ENCODE peak calls at places on chromosomes 11 and 22, in ten cellular contexts. One of them, this sample, is unnamed.

GRCh38 chr11:16873289-16873688 is 134.8 kb downstream of the C11orf58 start:
- DNase-seq in heart left ventricle: no peak
- DNase-seq in psoas muscle: no peak
- DNase-seq in PC-9: no peak
- DNase-seq in MM.1S: no peak
- DNase-seq in RWPE2: no peak
- DNase-seq in heart right ventricle: no peak
- DNase-seq in neural progenitor cell: no peak
- DNase-seq in left lung: no peak
- DNase-seq in A549: no peak
- DNase-seq in this sample: no peak

GRCh38 chr11:82315093-82315492 is 418.6 kb downstream of the FAM181B start:
- DNase-seq in heart left ventricle: no peak
- DNase-seq in psoas muscle: no peak
- DNase-seq in PC-9: peak
- DNase-seq in MM.1S: no peak
- DNase-seq in RWPE2: no peak
- DNase-seq in heart right ventricle: no peak
- DNase-seq in neural progenitor cell: peak
- DNase-seq in left lung: no peak
- DNase-seq in A549: peak
- DNase-seq in this sample: peak

GRCh38 chr11:16968196-16968595 is 46.0 kb downstream of the PLEKHA7 start:
- DNase-seq in heart left ventricle: no peak
- DNase-seq in psoas muscle: no peak
- DNase-seq in PC-9: no peak
- DNase-seq in MM.1S: no peak
- DNase-seq in RWPE2: no peak
- DNase-seq in heart right ventricle: no peak
- DNase-seq in neural progenitor cell: no peak
- DNase-seq in left lung: no peak
- DNase-seq in A549: no peak
- DNase-seq in this sample: no peak

GRCh38 chr22:50017701-50018224 is 5.2 kb upstream of the IL17REL start:
- DNase-seq in heart left ventricle: no peak
- DNase-seq in psoas muscle: no peak
- DNase-seq in PC-9: no peak
- DNase-seq in MM.1S: no peak
- DNase-seq in RWPE2: no peak
- DNase-seq in heart right ventricle: no peak
- DNase-seq in neural progenitor cell: no peak
- DNase-seq in left lung: no peak
- DNase-seq in A549: no peak
- DNase-seq in this sample: no peak

GRCh38 chr11:62611705-62612365 is 740 bp downstream of the EML3 start:
- DNase-seq in heart left ventricle: peak
- DNase-seq in psoas muscle: peak
- DNase-seq in PC-9: peak
- DNase-seq in MM.1S: no peak
- DNase-seq in RWPE2: no peak
- DNase-seq in heart right ventricle: peak
- DNase-seq in neural progenitor cell: peak
- DNase-seq in left lung: no peak
- DNase-seq in A549: peak
- DNase-seq in this sample: no peak

GRCh38 chr11:128472128-128473110 is 114.9 kb downstream of the ETS1 start:
- DNase-seq in heart left ventricle: no peak
- DNase-seq in psoas muscle: no peak
- DNase-seq in PC-9: no peak
- DNase-seq in MM.1S: peak
- DNase-seq in RWPE2: no peak
- DNase-seq in heart right ventricle: no peak
- DNase-seq in neural progenitor cell: no peak
- DNase-seq in left lung: no peak
- DNase-seq in A549: no peak
- DNase-seq in this sample: no peak

GRCh38 chr11:92880391-92880790 is 89.1 kb upstream of the MTNR1B start:
- DNase-seq in heart left ventricle: no peak
- DNase-seq in psoas muscle: no peak
- DNase-seq in PC-9: no peak
- DNase-seq in MM.1S: no peak
- DNase-seq in RWPE2: no peak
- DNase-seq in heart right ventricle: no peak
- DNase-seq in neural progenitor cell: no peak
- DNase-seq in left lung: no peak
- DNase-seq in A549: no peak
- DNase-seq in this sample: no peak

GRCh38 chr11:2489103-2489502 is 44.3 kb downstream of the KCNQ1 start:
- DNase-seq in heart left ventricle: no peak
- DNase-seq in psoas muscle: no peak
- DNase-seq in PC-9: no peak
- DNase-seq in MM.1S: no peak
- DNase-seq in RWPE2: no peak
- DNase-seq in heart right ventricle: no peak
- DNase-seq in neural progenitor cell: no peak
- DNase-seq in left lung: no peak
- DNase-seq in A549: no peak
- DNase-seq in this sample: no peak

GRCh38 chr11:75236062-75236461 is 4.5 kb upstream of the TPBGL start:
- DNase-seq in heart left ventricle: no peak
- DNase-seq in psoas muscle: no peak
- DNase-seq in PC-9: no peak
- DNase-seq in MM.1S: no peak
- DNase-seq in RWPE2: no peak
- DNase-seq in heart right ventricle: no peak
- DNase-seq in neural progenitor cell: no peak
- DNase-seq in left lung: no peak
- DNase-seq in A549: no peak
- DNase-seq in this sample: no peak

GRCh38 chr11:22666700-22667439 is 459 bp downstream of the GAS2 start:
- DNase-seq in heart left ventricle: peak
- DNase-seq in psoas muscle: peak
- DNase-seq in PC-9: peak
- DNase-seq in MM.1S: peak
- DNase-seq in RWPE2: no peak
- DNase-seq in heart right ventricle: peak
- DNase-seq in neural progenitor cell: peak
- DNase-seq in left lung: peak
- DNase-seq in A549: no peak
- DNase-seq in this sample: no peak

GRCh38 chr11:62217191-62217748 is 8.8 kb downstream of the SCGB2A1 start:
- DNase-seq in heart left ventricle: no peak
- DNase-seq in psoas muscle: no peak
- DNase-seq in PC-9: no peak
- DNase-seq in MM.1S: peak
- DNase-seq in RWPE2: no peak
- DNase-seq in heart right ventricle: no peak
- DNase-seq in neural progenitor cell: peak
- DNase-seq in left lung: no peak
- DNase-seq in A549: peak
- DNase-seq in this sample: peak

GRCh38 chr22:36977947-36978660 is 41.1 kb downstream of the TST start:
- DNase-seq in heart left ventricle: peak
- DNase-seq in psoas muscle: peak
- DNase-seq in PC-9: peak
- DNase-seq in MM.1S: peak
- DNase-seq in RWPE2: no peak
- DNase-seq in heart right ventricle: peak
- DNase-seq in neural progenitor cell: peak
- DNase-seq in left lung: peak
- DNase-seq in A549: peak
- DNase-seq in this sample: peak
- H3K4me3 ChIP-seq in heart left ventricle: peak
- H3K4me3 ChIP-seq in psoas muscle: peak
- H3K4me3 ChIP-seq in PC-9: peak
- H3K4me3 ChIP-seq in MM.1S: peak
- H3K4me3 ChIP-seq in RWPE2: peak
- H3K4me3 ChIP-seq in heart right ventricle: no peak
- H3K4me3 ChIP-seq in neural progenitor cell: peak
- H3K4me3 ChIP-seq in left lung: peak
- H3K4me3 ChIP-seq in A549: peak
- H3K4me3 ChIP-seq in this sample: peak

DNA sequence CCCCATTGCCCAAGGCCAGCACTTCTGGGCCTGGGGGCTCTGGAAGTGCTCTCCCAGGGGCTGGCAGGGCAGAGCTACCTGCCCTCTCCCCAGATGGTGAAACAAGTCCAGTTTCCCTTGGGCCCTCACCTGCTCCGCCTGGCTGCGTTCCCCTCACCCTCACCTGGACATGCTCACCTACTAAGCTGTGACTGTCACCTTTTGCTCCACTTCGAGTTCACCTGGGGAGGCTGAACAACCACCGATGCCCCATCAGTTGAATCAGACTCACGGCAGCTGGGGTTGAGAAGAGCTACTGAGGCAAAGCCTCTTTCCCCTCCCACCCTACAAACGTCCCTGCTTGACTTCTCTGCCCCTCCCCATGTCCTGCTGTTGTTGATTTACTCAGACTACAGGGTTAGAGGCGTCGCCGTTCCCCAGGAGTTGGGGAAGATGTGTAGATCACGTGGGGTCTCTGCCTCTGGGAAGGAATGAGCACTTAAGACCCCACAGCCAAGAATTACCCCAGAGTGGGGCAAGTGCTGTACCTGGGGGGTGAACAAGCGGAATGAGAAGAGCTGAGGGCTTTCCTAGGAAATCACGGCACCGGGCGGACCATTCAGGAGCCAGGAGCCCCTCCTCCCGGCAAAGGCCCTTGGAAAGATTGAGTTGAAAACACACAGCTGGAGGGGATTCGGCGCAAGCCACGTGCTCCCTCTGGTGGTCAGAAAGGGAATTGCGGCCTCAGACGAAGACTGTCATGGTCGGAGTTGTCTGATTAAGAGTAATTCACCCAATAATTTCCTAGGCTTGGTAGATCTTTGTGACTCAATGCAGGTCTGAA is 7.1 kb downstream of the FXYD2 start:
- DNase-seq in heart left ventricle: peak
- DNase-seq in psoas muscle: peak
- DNase-seq in PC-9: peak
- DNase-seq in MM.1S: peak
- DNase-seq in RWPE2: no peak
- DNase-seq in heart right ventricle: peak
- DNase-seq in neural progenitor cell: peak
- DNase-seq in left lung: peak
- DNase-seq in A549: peak
- DNase-seq in this sample: peak
- H3K4me3 ChIP-seq in heart left ventricle: peak
- H3K4me3 ChIP-seq in psoas muscle: no peak
- H3K4me3 ChIP-seq in PC-9: no peak
- H3K4me3 ChIP-seq in MM.1S: no peak
- H3K4me3 ChIP-seq in RWPE2: no peak
- H3K4me3 ChIP-seq in heart right ventricle: no peak
- H3K4me3 ChIP-seq in neural progenitor cell: peak
- H3K4me3 ChIP-seq in left lung: no peak
- H3K4me3 ChIP-seq in A549: no peak
- H3K4me3 ChIP-seq in this sample: no peak

DNA sequence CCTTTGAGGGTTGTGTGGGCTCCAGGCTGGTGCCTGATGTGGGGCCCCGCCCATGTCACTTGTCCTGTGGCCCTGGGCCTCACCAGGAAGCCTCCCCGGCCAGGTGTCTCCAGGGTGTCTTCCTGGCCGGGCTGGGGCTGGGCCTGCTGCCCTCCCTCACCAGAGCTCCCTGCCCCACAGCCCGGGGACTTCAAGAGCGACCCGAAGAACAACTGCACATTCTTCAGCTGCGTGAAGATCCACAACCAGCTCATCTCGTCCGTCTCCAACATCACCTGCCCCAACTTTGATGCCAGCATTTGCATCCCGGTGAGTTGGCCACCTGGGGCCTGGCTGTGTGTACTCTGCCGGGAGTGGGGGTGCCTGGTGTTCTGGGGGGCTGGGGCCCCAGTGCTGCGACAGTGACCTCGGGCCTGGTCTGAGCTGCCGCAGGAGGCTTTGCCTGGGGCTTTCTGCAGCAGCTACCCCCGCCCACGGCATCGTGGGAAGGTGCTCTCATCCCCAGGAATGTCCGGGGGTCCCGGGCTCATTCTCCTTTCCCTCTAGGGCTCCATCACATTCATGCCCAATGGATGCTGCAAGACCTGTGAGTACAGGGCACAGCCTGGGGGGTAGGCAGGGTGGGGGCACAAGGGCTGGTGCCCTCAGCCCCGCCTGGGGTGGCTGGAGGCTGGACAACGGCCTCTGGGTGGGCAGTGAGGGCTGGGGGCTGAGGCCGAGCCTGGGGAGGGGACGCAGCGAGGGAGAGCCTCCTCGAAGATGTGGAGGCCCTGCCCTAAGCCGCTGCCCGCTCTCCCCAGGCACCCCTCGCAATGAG is 34.6 kb downstream of the MUC2 start:
- DNase-seq in heart left ventricle: no peak
- DNase-seq in psoas muscle: peak
- DNase-seq in PC-9: no peak
- DNase-seq in MM.1S: no peak
- DNase-seq in RWPE2: peak
- DNase-seq in heart right ventricle: no peak
- DNase-seq in neural progenitor cell: no peak
- DNase-seq in left lung: peak
- DNase-seq in A549: no peak
- DNase-seq in this sample: no peak
- H3K4me3 ChIP-seq in heart left ventricle: no peak
- H3K4me3 ChIP-seq in psoas muscle: no peak
- H3K4me3 ChIP-seq in PC-9: no peak
- H3K4me3 ChIP-seq in MM.1S: no peak
- H3K4me3 ChIP-seq in RWPE2: no peak
- H3K4me3 ChIP-seq in heart right ventricle: no peak
- H3K4me3 ChIP-seq in neural progenitor cell: no peak
- H3K4me3 ChIP-seq in left lung: no peak
- H3K4me3 ChIP-seq in A549: no peak
- H3K4me3 ChIP-seq in this sample: no peak

DNA sequence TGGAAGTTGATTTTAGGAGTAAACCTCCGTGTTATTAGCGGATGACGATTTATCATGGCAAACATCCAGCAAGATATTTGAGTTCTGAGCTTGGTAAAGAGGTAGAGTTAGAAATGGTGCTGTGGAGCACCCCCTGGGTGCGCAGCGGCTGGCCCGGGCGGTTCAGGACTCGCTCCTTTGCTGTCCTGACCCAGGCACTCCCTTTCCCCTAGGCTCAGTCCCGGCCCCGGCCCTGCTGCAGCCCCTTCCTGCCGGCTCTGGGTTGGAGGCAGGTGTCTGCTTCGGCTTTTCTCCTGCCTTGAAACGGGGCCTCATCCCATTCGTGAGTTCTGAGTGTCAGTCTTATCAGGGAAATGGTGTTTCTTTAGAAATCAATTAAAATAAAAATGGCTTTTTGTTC is 33.4 kb downstream of the AP2A2 start:
- DNase-seq in heart left ventricle: no peak
- DNase-seq in psoas muscle: no peak
- DNase-seq in PC-9: no peak
- DNase-seq in MM.1S: no peak
- DNase-seq in RWPE2: no peak
- DNase-seq in heart right ventricle: no peak
- DNase-seq in neural progenitor cell: no peak
- DNase-seq in left lung: peak
- DNase-seq in A549: no peak
- DNase-seq in this sample: no peak
- H3K4me3 ChIP-seq in heart left ventricle: no peak
- H3K4me3 ChIP-seq in psoas muscle: no peak
- H3K4me3 ChIP-seq in PC-9: no peak
- H3K4me3 ChIP-seq in MM.1S: no peak
- H3K4me3 ChIP-seq in RWPE2: no peak
- H3K4me3 ChIP-seq in heart right ventricle: no peak
- H3K4me3 ChIP-seq in neural progenitor cell: no peak
- H3K4me3 ChIP-seq in left lung: no peak
- H3K4me3 ChIP-seq in A549: no peak
- H3K4me3 ChIP-seq in this sample: no peak

GRCh38 chr22:41479671-41480396 is 10.9 kb downstream of the ACO2 start:
- DNase-seq in heart left ventricle: no peak
- DNase-seq in psoas muscle: no peak
- DNase-seq in PC-9: no peak
- DNase-seq in MM.1S: no peak
- DNase-seq in RWPE2: no peak
- DNase-seq in heart right ventricle: no peak
- DNase-seq in neural progenitor cell: peak
- DNase-seq in left lung: no peak
- DNase-seq in A549: no peak
- DNase-seq in this sample: no peak
- H3K4me3 ChIP-seq in heart left ventricle: no peak
- H3K4me3 ChIP-seq in psoas muscle: peak
- H3K4me3 ChIP-seq in PC-9: no peak
- H3K4me3 ChIP-seq in MM.1S: no peak
- H3K4me3 ChIP-seq in RWPE2: no peak
- H3K4me3 ChIP-seq in heart right ventricle: no peak
- H3K4me3 ChIP-seq in neural progenitor cell: peak
- H3K4me3 ChIP-seq in left lung: no peak
- H3K4me3 ChIP-seq in A549: no peak
- H3K4me3 ChIP-seq in this sample: no peak

This sample was measured in Jurkat, Clone E6-1.